ENCODE peak calls at places on chromosome 10, in ten cellular contexts. I is fibroblast of lung, Y is stomach, T is PC-3, X is hepatocyte, F is adrenal gland, U is AG04450, K is left ventricle myocardium inferior, A is heart right ventricle, G is sigmoid colon. B is an unnamed sample.

GRCh38 chr10:57015595-57016303 is 654.7 kb upstream of the ZWINT start:
- DNase-seq in I (no peak), T (no peak), G (no peak), X (no peak), A (no peak), U (no peak), K (no peak), Y (no peak), F (no peak), B (no peak)

GRCh38 chr10:64859911-64860310 is 1338.7 kb downstream of the REEP3 start:
- DNase-seq in G (no peak), I (no peak), F (no peak), X (no peak), Y (no peak), A (no peak), T (no peak), K (no peak), U (no peak), B (no peak)

GRCh38 chr10:107576746-107577145 is 412.2 kb upstream of the SORCS1 start:
- DNase-seq in K (no peak), Y (peak; percentile 30), I (no peak), X (no peak), G (no peak), A (peak; percentile 23), F (peak; percentile 35), T (peak; percentile 40), U (no peak), B (no peak)

GRCh38 chr10:96880575-96880974 is 48.5 kb downstream of the LCOR start:
- DNase-seq in T (no peak), U (no peak), Y (no peak), X (no peak), I (no peak), G (no peak), K (no peak), A (no peak), F (no peak), B (no peak)

GRCh38 chr10:46020871-46021553 is 9.4 kb downstream of the NCOA4 start:
- DNase-seq in I (peak; percentile 79), A (no peak), F (no peak), Y (no peak), U (peak; percentile 51), G (no peak), T (no peak), K (no peak), X (no peak), B (no peak)

GRCh38 chr10:77030915-77031425 is 606.6 kb downstream of the KCNMA1 start:
- DNase-seq in I (no peak), U (no peak), A (no peak), G (no peak), T (no peak), Y (no peak), F (no peak), X (no peak), K (no peak), B (no peak)

GRCh38 chr10:71634531-71635164 is 84.9 kb downstream of the C10orf105 start:
- DNase-seq in G (no peak), U (no peak), A (peak; percentile 30), T (no peak), F (peak; percentile 65), Y (peak; percentile 68), X (no peak), K (peak; percentile 68), I (no peak), B (no peak)

GRCh38 chr10:3197354-3198003 is 24.9 kb upstream of the PITRM1 start:
- DNase-seq in A (peak; percentile 77), F (peak; percentile 84), X (peak; percentile 92), Y (peak; percentile 82), U (peak; percentile 65), K (peak; percentile 77), G (peak; percentile 90), T (peak; percentile 74), I (peak; percentile 82), B (peak; percentile 88)

GRCh38 chr10:86497621-86498020 is 24.0 kb downstream of the WAPL start:
- DNase-seq in X (no peak), I (peak; percentile 66), U (no peak), G (no peak), K (no peak), T (no peak), F (no peak), Y (no peak), A (no peak), B (no peak)

GRCh38 chr10:103849880-103850571 is 5.3 kb downstream of the SH3PXD2A start:
- DNase-seq in K (no peak), F (peak; percentile 42), X (no peak), T (peak; percentile 69), U (no peak), A (no peak), Y (no peak), G (peak; percentile 80), I (peak; percentile 94), B (no peak)

GRCh38 chr10:129466703-129467345 is at the start of gene MGMT:
- DNase-seq in X (peak; percentile 97), T (peak; percentile 79), U (peak; percentile 50), Y (peak; percentile 98), F (peak; percentile 93), A (peak; percentile 94), G (peak; percentile 97), I (peak; percentile 64), K (peak; percentile 97), B (peak; percentile 99)

GRCh38 chr10:125175807-125176206 is 15.4 kb upstream of the CTBP2 start:
- DNase-seq in F (no peak), Y (no peak), U (no peak), G (no peak), A (no peak), K (no peak), T (no peak), I (no peak), X (no peak), B (no peak)

GRCh38 chr10:73785721-73786511 is 510 bp downstream of the ZSWIM8 start:
- DNase-seq in Y (peak; percentile 54), K (no peak), G (no peak), T (peak; percentile 89), F (peak; percentile 65), X (peak; percentile 78), I (peak; percentile 70), U (no peak), A (peak; percentile 28), B (peak; percentile 81)
- TF ChIP-seq CTCF in Y (no peak), K (no peak), G (no peak), T (no peak), F (no peak), X (no peak), I (no peak), U (no peak), A (no peak), B (no peak)

GRCh38 chr10:10270071-10270470 is 747.6 kb upstream of the CELF2 start:
- DNase-seq in A (no peak), I (no peak), G (no peak), K (no peak), T (no peak), Y (no peak), U (no peak), F (no peak), X (no peak), B (no peak)
- H3K27ac ChIP-seq in A (no peak overlapping the region), I (no peak overlapping the region), G (no peak overlapping the region), K (peak overlapping the region; percentile 25), T (no peak overlapping the region), Y (no peak overlapping the region), U (no peak overlapping the region), F (no peak overlapping the region), X (no peak overlapping the region), B (no peak overlapping the region)

GRCh38 chr10:108586424-108586823 is 1336.9 kb downstream of the XPNPEP1 start:
- DNase-seq in Y (no peak), T (no peak), A (no peak), G (no peak), F (no peak), X (no peak), K (no peak), U (no peak), I (no peak), B (no peak)
- TF ChIP-seq CTCF in Y (no peak), T (no peak), A (no peak), G (no peak), F (no peak), X (no peak), K (no peak), U (no peak), I (no peak), B (no peak)

GRCh38 chr10:88091490-88092061 is 228.2 kb downstream of the PTEN start:
- DNase-seq in G (no peak), I (no peak), A (no peak), X (no peak), U (no peak), T (no peak), F (no peak), Y (peak; percentile 38), K (no peak), B (no peak)
- H3K27ac ChIP-seq in G (no peak overlapping the region), I (no peak overlapping the region), A (no peak overlapping the region), X (no peak overlapping the region), U (no peak overlapping the region), T (no peak overlapping the region), F (no peak overlapping the region), Y (peak overlapping the region; percentile 56), K (no peak overlapping the region), B (no peak overlapping the region)

GRCh38 chr10:23523251-23523650 is 84.4 kb downstream of the OTUD1 start:
- DNase-seq in K (no peak), G (no peak), U (no peak), A (no peak), X (no peak), Y (no peak), F (no peak), T (no peak), I (no peak), B (no peak)
- TF ChIP-seq CTCF in K (no peak), G (no peak), U (no peak), A (no peak), X (no peak), Y (no peak), F (no peak), T (peak; percentile 17), I (no peak), B (no peak)

GRCh38 chr10:16020836-16021235 is 160.5 kb upstream of the MINDY3 start:
- DNase-seq in I (no peak), X (no peak), F (no peak), A (no peak), G (no peak), Y (no peak), K (no peak), U (no peak), T (no peak), B (no peak)
- H3K27ac ChIP-seq in I (no peak overlapping the region), X (no peak overlapping the region), F (no peak overlapping the region), A (no peak overlapping the region), G (no peak overlapping the region), Y (no peak overlapping the region), K (no peak overlapping the region), U (no peak overlapping the region), T (no peak overlapping the region), B (no peak overlapping the region)

DNA sequence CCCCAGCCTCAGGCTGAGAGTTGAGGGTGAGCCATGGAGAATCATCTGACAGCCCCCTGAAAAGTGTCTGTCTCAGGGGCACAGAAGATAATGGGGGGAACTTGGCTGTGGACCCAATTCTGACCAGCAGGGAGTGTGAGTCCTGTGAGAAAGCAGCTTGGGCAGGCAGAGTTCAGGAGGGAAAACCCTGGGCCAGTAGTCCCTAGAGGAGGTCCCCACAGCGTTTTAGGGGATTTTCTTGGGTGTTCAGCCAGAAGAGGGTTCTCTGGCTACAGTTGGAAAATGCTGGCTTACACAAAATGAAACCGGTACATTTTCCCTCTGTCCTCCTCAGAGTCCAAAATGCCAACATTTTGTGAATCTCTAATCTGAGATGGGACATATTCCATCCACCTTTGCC is 35.8 kb upstream of the TRIM8 start:
- DNase-seq in A (no peak), K (no peak), I (no peak), F (no peak), X (no peak), Y (no peak), U (no peak), G (no peak), T (no peak), B (no peak)
- TF ChIP-seq CTCF in A (no peak), K (no peak), I (no peak), F (no peak), X (no peak), Y (no peak), U (no peak), G (no peak), T (no peak), B (no peak)

GRCh38 chr10:121833387-121833786 is 94.4 kb downstream of the ATE1 start:
- DNase-seq in F (no peak), X (no peak), G (no peak), T (no peak), A (no peak), K (no peak), U (no peak), I (no peak), Y (no peak), B (no peak)
- H3K27ac ChIP-seq in F (no peak overlapping the region), X (peak overlapping the region; percentile 35), G (no peak overlapping the region), T (no peak overlapping the region), A (no peak overlapping the region), K (no peak overlapping the region), U (no peak overlapping the region), I (no peak overlapping the region), Y (no peak overlapping the region), B (no peak overlapping the region)

B was measured in upper lobe of right lung.